ENCODE peak calls at places on chromosome 4, in eight cellular contexts. C is PC-3, M is colonic mucosa, V is suprapubic skin, H is HFFc6, G is stomach, F is A549, N is left ventricle myocardium inferior. P is an unnamed sample.

GRCh38 chr4:171390626-171391025 is 422.6 kb upstream of the GALNTL6 start:
- DNase-seq in C (no peak), M (no peak), V (no peak), H (no peak), G (no peak), F (no peak), N (no peak), P (no peak)

GRCh38 chr4:165016971-165017370 is 14.8 kb upstream of the TRIM60 start:
- DNase-seq in C (peak; percentile 23), M (no peak), V (no peak), H (no peak), G (no peak), F (peak; percentile 16), N (no peak), P (no peak)

GRCh38 chr4:6111354-6111930 is 88.9 kb downstream of the JAKMIP1 start:
- DNase-seq in C (no peak), M (no peak), V (no peak), H (no peak), G (peak; percentile 19), F (no peak), N (no peak), P (no peak)

GRCh38 chr4:98484031-98484430 is 174.4 kb downstream of the TSPAN5 start:
- DNase-seq in C (peak; percentile 64), M (no peak), V (no peak), H (no peak), G (no peak), F (peak; percentile 44), N (no peak), P (no peak)

GRCh38 chr4:88765729-88766128 is 68.1 kb upstream of the NAP1L5 start:
- DNase-seq in C (peak; percentile 78), M (no peak), V (no peak), H (peak; percentile 83), G (no peak), F (peak; percentile 23), N (peak; percentile 53), P (no peak)

GRCh38 chr4:184331155-184331995 is 113.7 kb upstream of the ENPP6 start:
- DNase-seq in C (peak; percentile 68), M (peak; percentile 57), V (no peak), H (no peak), G (peak; percentile 90), F (no peak), N (no peak), P (no peak)

GRCh38 chr4:82643994-82644730 is 82.4 kb upstream of the TMEM150C start:
- DNase-seq in C (peak; percentile 56), M (no peak), V (no peak), H (peak; percentile 69), G (no peak), F (peak; percentile 33), N (no peak), P (no peak)

GRCh38 chr4:2340272-2341061 is 78.0 kb downstream of the ZFYVE28 start:
- DNase-seq in C (no peak), M (peak; percentile 13), V (peak; percentile 63), H (no peak), G (no peak), F (no peak), N (no peak), P (no peak)

GRCh38 chr4:56424697-56425514 is 10.5 kb downstream of the PPAT start:
- DNase-seq in C (peak; percentile 61), M (peak; percentile 44), V (no peak), H (no peak), G (peak; percentile 32), F (peak; percentile 7), N (no peak), P (peak; percentile 62)

GRCh38 chr4:104693601-104694201 is 199.0 kb upstream of the CXXC4 start:
- DNase-seq in C (peak; percentile 64), M (no peak), V (no peak), H (no peak), G (no peak), F (peak; percentile 23), N (no peak), P (peak; percentile 4)

GRCh38 chr4:1871471-1872021 is 353 bp downstream of the NSD2 start:
- DNase-seq in C (no peak), M (peak; percentile 37), V (no peak), H (no peak), G (no peak), F (peak; percentile 38), N (no peak), P (no peak)

GRCh38 chr4:148284526-148285193 is 157.6 kb downstream of the NR3C2 start:
- DNase-seq in C (peak; percentile 6), M (no peak), V (no peak), H (no peak), G (no peak), F (no peak), N (no peak), P (no peak)

GRCh38 chr4:129994715-129995114 is 898.8 kb downstream of the C4orf33 start:
- DNase-seq in C (no peak), M (no peak), V (no peak), H (no peak), G (no peak), F (no peak), N (no peak), P (no peak)

GRCh38 chr4:173076903-173077629 is 91.5 kb upstream of the GALNT7 start:
- DNase-seq in C (peak; percentile 7), M (no peak), V (no peak), H (no peak), G (no peak), F (no peak), N (no peak), P (no peak)

GRCh38 chr4:103934178-103934789 is 214.5 kb upstream of the TACR3 start:
- DNase-seq in C (peak; percentile 65), M (no peak), V (no peak), H (peak; percentile 49), G (no peak), F (peak; percentile 37), N (no peak), P (peak; percentile 10)

DNA sequence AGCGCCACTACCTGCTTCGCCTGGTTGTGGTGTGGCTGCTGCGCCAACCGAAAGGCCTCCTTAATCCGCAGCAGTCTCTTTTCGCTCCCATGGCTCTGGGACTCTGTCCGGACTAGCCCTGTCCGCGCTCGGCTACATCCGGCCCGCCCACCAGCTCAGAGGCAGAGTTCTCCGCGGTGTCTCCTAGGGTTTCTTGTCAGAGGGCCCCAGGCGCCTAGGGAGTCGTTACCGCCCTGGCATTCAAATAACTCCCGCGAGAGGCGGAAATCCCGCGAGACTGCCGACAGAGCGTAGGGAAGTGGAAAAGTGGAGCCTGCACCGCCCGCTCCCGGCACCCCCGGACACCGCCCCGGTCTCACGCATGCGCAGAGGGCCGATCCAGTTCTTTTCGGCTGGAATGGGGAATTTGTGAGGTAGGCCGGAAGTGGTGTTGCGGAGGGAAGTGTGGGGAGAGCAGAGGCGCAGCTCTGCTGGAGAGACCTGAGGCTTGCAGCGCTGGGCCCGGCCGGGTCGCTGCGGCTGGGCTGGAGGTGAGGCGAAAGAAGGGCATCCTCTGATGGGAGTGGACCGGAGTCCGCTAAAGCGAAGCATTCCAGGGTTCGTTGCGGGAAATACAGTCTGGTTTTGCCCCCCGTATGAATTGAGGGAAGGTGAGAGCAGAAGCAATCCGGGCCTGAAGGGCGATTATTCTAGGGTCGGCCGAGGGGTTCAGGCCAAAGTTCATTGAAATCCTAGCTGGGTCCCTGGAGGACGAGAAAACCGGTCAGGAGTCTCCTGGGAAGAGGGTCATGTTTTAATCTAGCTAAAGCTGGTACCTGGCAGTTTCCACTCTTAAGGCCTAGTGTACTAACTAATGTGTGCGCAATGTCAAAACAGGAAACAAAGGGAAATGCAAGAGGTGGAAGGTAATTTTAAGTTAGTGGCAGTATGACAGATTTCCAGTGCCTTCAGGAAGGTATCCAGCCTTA is at the start of gene FAM200B:
- DNase-seq in C (peak; percentile 99), M (peak; percentile 100), V (peak; percentile 99), H (peak; percentile 98), G (peak; percentile 100), F (peak; percentile 98), N (peak; percentile 99), P (peak; percentile 100)
- TF ChIP-seq CTCF in C (no peak), M (no peak), V (peak; percentile 10), H (peak; percentile 28), G (no peak), F (no peak), N (peak; percentile 49), P (no peak)

GRCh38 chr4:140326395-140326993 is 47.0 kb upstream of the SCOC start:
- DNase-seq in C (peak; percentile 59), M (peak; percentile 41), V (no peak), H (peak; percentile 33), G (no peak), F (peak; percentile 18), N (no peak), P (peak; percentile 18)
- TF ChIP-seq CTCF in C (peak; percentile 82), M (peak; percentile 42), V (peak; percentile 34), H (peak; percentile 80), G (peak; percentile 64), F (peak; percentile 35), N (peak; percentile 76), P (peak; percentile 35)

GRCh38 chr4:111630705-111631104 is 514.5 kb upstream of the FAM241A start:
- DNase-seq in C (peak; percentile 45), M (no peak), V (no peak), H (peak; percentile 48), G (no peak), F (no peak), N (no peak), P (no peak)
- TF ChIP-seq CTCF in C (peak; percentile 68), M (no peak), V (no peak), H (peak; percentile 80), G (no peak), F (peak; percentile 57), N (peak; percentile 37), P (no peak)

DNA sequence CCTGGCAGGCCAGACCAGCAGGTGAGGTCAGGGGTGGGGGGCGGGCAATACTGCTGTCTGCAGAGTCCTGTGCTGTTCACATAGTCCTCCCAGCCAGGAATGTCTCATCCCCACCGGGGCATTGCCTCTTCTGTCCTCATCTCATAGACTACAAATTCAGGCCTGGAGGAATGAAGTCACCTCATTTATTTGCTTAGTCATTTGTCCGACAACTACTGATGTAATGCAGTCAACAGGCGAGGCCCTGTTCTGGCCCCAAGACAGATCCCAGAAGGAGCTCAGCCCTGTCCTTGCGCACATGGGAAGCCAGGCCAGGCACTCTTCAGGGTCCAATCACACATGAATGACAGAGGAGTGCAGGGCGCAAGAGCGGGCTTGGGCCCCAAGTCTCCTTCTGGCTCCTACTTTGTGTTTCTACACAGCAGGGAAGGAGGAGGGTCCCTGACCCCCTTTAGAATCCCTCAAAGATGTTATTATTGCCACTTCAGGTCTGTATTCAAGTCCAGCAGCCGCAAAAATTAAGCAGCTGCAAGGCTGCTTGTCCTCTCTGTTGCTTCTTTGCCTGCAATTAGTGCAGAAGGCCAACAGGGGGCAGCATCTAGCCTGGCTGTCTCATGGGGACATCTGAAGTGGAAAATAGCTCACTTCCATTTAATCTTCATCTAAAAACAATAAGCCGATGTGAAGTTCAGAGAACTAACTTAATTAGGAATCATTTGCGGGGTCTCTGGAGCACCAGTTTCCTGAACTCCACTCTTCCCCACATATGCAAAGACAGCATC is 15.2 kb upstream of the HMX1 start:
- DNase-seq in C (peak; percentile 2), M (no peak), V (no peak), H (no peak), G (no peak), F (no peak), N (no peak), P (no peak)
- TF ChIP-seq CTCF in C (peak; percentile 58), M (no peak), V (no peak), H (peak; percentile 72), G (no peak), F (peak; percentile 18), N (no peak), P (peak; percentile 54)